ENCODE peak calls at places on chromosome 5, in ten cellular contexts. M is hepatocyte, Y is ovary, D is OCI-LY7, V is upper lobe of left lung, F is cardiac muscle cell, J is heart right ventricle, E is mucosa of descending colon, T is right atrium auricular region, Z is GM23248. U is an unnamed sample. For H3K36me3, the result is how much of the 10 kb centered on the place peaks cover.

GRCh38 chr5:170132642-170133448 is 27.1 kb downstream of the FOXI1 start:
- DNase-seq in M (no peak), Y (no peak), D (no peak), V (no peak), F (peak), J (no peak), E (no peak), T (no peak), Z (peak), U (no peak)

GRCh38 chr5:168432903-168433302 is 53.4 kb upstream of the RARS1 start:
- DNase-seq in M (no peak), Y (no peak), D (no peak), V (no peak), F (no peak), J (no peak), E (no peak), T (no peak), Z (no peak), U (no peak)

GRCh38 chr5:173855162-173855994 is 32.8 kb upstream of the CPEB4 start:
- DNase-seq in M (no peak), Y (no peak), D (no peak), V (no peak), F (no peak), J (no peak), E (no peak), T (no peak), Z (no peak), U (peak)

GRCh38 chr5:92519717-92520632 is 1061.0 kb downstream of the NR2F1-AS1 start:
- DNase-seq in M (no peak), Y (no peak), D (no peak), V (no peak), F (no peak), J (no peak), E (no peak), T (no peak), Z (no peak), U (no peak)

GRCh38 chr5:41356746-41357145 is 143.4 kb upstream of the C6 start:
- DNase-seq in M (no peak), Y (no peak), D (no peak), V (no peak), F (no peak), J (no peak), E (no peak), T (no peak), Z (no peak), U (no peak)

GRCh38 chr5:17081142-17081541 is 136.3 kb upstream of the BASP1 start:
- DNase-seq in M (no peak), Y (no peak), D (no peak), V (no peak), F (no peak), J (no peak), E (no peak), T (no peak), Z (peak), U (no peak)

GRCh38 chr5:128674837-128675446 is 136.9 kb upstream of the FBN2 start:
- DNase-seq in M (peak), Y (no peak), D (peak), V (peak), F (peak), J (peak), E (peak), T (no peak), Z (peak), U (peak)

GRCh38 chr5:11385901-11386293 is 518.3 kb downstream of the CTNND2 start:
- DNase-seq in M (no peak), Y (no peak), D (no peak), V (no peak), F (no peak), J (no peak), E (no peak), T (no peak), Z (no peak), U (no peak)

GRCh38 chr5:153094333-153094732 is 396.1 kb upstream of the GRIA1 start:
- DNase-seq in M (no peak), Y (no peak), D (no peak), V (no peak), F (no peak), J (no peak), E (no peak), T (no peak), Z (no peak), U (no peak)

GRCh38 chr5:154406231-154406630 is 39.6 kb upstream of the SAP30L start:
- DNase-seq in M (peak), Y (no peak), D (no peak), V (no peak), F (no peak), J (no peak), E (no peak), T (no peak), Z (peak), U (no peak)

GRCh38 chr5:115594343-115595047 is 7.8 kb downstream of the TICAM2 start:
- DNase-seq in M (no peak), Y (no peak), D (no peak), V (no peak), F (peak), J (no peak), E (no peak), T (no peak), Z (peak), U (no peak)

GRCh38 chr5:50440651-50441478 is at the start of gene EMB:
- DNase-seq in M (peak), Y (no peak), D (peak), V (peak), F (no peak), J (peak), E (peak), T (no peak), Z (peak), U (peak)

GRCh38 chr5:87263498-87263897 is 4.2 kb upstream of the RASA1 start:
- DNase-seq in M (no peak), Y (no peak), D (no peak), V (no peak), F (no peak), J (no peak), E (no peak), T (no peak), Z (no peak), U (no peak)

GRCh38 chr5:137560414-137560813 is 61.3 kb upstream of the SPOCK1 start:
- DNase-seq in M (no peak), Y (no peak), D (no peak), V (no peak), F (peak), J (no peak), E (no peak), T (no peak), Z (peak), U (no peak)

GRCh38 chr5:138975098-138975847 is 100.1 kb upstream of the LRRTM2 start:
- DNase-seq in M (peak), Y (peak), D (no peak), V (peak), F (peak), J (peak), E (no peak), T (peak), Z (peak), U (no peak)

GRCh38 chr5:72427488-72428437 is 79.4 kb downstream of the ZNF366 start:
- DNase-seq in M (peak), Y (no peak), D (no peak), V (no peak), F (peak), J (no peak), E (no peak), T (no peak), Z (peak), U (no peak)

GRCh38 chr5:73391441-73391871 is 57.1 kb downstream of the FOXD1 start:
- DNase-seq in M (no peak), Y (no peak), D (no peak), V (no peak), F (peak), J (no peak), E (no peak), T (no peak), Z (peak), U (no peak)

GRCh38 chr5:180640765-180641565 is 8.4 kb downstream of the FLT4 start:
- DNase-seq in M (no peak), Y (no peak), D (no peak), V (no peak), F (no peak), J (no peak), E (no peak), T (no peak), Z (no peak), U (no peak)

GRCh38 chr5:112529525-112529924 is 110.4 kb upstream of the EPB41L4A start:
- DNase-seq in M (no peak), Y (no peak), D (peak), V (no peak), F (peak), J (no peak), E (no peak), T (no peak), Z (no peak), U (no peak)

GRCh38 chr5:67093259-67093658 is 103.3 kb downstream of the CD180 start:
- DNase-seq in M (no peak), Y (no peak), D (no peak), V (no peak), F (no peak), J (no peak), E (no peak), T (no peak), Z (no peak), U (no peak)

GRCh38 chr5:143041972-143042770 is 272.0 kb downstream of the ARHGAP26 start:
- DNase-seq in M (no peak), Y (no peak), D (no peak), V (no peak), F (peak), J (no peak), E (no peak), T (no peak), Z (peak), U (no peak)

GRCh38 chr5:129945031-129945430 is 40.8 kb downstream of the CHSY3 start:
- DNase-seq in M (no peak), Y (no peak), D (no peak), V (no peak), F (peak), J (no peak), E (no peak), T (no peak), Z (peak), U (no peak)

GRCh38 chr5:74075900-74076484 is 450.0 kb downstream of the ARHGEF28 start:
- DNase-seq in M (no peak), Y (no peak), D (no peak), V (no peak), F (no peak), J (no peak), E (no peak), T (no peak), Z (no peak), U (no peak)

GRCh38 chr5:133870661-133871060 is 97.8 kb downstream of the C5orf15 start:
- DNase-seq in M (no peak), Y (no peak), D (no peak), V (no peak), F (peak), J (no peak), E (no peak), T (no peak), Z (peak), U (peak)

GRCh38 chr5:123086376-123087055 is 2.5 kb upstream of the PRDM6 start:
- DNase-seq in M (no peak), Y (no peak), D (no peak), V (no peak), F (no peak), J (no peak), E (no peak), T (no peak), Z (no peak), U (no peak)

GRCh38 chr5:123089971-123090640 is 1.1 kb downstream of the PRDM6 start:
- DNase-seq in M (peak), Y (peak), D (no peak), V (no peak), F (peak), J (peak), E (peak), T (no peak), Z (peak), U (no peak)

GRCh38 chr5:123089572-123089970 is 530 bp downstream of the PRDM6 start:
- DNase-seq in M (peak), Y (peak), D (no peak), V (no peak), F (peak), J (no peak), E (peak), T (no peak), Z (peak), U (no peak)

GRCh38 chr5:123087173-123088030 is 1.6 kb upstream of the PRDM6 start:
- DNase-seq in M (no peak), Y (peak), D (no peak), V (no peak), F (no peak), J (no peak), E (no peak), T (no peak), Z (no peak), U (no peak)

DNA sequence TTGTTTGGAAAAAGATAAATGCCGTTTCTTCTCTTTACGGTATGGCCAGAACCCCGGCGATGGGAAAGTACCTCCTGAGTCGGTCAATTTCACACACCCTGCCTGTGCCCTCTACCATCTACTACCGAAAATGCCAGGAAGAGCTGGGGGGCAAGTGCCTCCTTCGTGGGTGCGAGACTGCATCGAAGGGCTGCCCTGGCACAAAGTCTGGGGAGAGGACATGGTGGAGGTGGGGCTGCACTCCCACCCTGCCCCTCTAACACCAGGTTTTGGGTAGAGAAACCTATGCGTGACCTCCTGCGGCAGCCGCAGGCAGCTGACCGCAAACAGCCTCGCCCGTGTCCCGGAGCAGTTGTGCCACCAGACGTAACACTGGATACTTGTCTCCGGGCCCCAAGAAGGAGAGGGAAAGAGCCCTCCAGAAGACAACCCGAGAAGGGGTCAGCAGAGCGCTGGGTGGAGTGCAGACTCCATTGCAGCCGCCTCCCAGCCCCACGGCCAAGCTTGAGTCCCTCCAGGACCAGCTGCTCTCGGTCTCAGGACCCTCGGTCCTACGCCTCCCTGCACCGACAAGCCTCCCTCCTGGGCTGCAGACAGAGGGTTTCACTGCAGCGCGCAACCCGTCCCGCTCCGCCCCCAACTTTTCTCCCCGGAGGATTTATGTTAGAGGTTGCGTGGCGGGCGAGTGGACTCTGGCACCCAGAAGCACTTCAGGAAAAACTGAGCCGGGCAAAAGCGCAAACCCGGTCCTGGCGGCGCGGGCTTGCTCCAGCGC is 823 bp upstream of the PRDM6 start:
- DNase-seq in M (peak), Y (no peak), D (no peak), V (no peak), F (no peak), J (no peak), E (peak), T (no peak), Z (peak), U (peak)
- H3K4me3 ChIP-seq in M (peak), Y (peak), D (no peak), V (peak), F (peak), J (peak), E (no peak), T (peak), Z (peak), U (peak)

GRCh38 chr5:9430306-9430705 is 115.6 kb downstream of the SEMA5A start:
- DNase-seq in M (no peak), Y (no peak), D (no peak), V (no peak), F (no peak), J (no peak), E (no peak), T (no peak), Z (no peak), U (no peak)
- H3K36me3 ChIP-seq in M (under half), Y (under half), D (under half), V (under half), F (under half), J (under half), E (under half), T (under half), Z (under half), U (under half)

DNA sequence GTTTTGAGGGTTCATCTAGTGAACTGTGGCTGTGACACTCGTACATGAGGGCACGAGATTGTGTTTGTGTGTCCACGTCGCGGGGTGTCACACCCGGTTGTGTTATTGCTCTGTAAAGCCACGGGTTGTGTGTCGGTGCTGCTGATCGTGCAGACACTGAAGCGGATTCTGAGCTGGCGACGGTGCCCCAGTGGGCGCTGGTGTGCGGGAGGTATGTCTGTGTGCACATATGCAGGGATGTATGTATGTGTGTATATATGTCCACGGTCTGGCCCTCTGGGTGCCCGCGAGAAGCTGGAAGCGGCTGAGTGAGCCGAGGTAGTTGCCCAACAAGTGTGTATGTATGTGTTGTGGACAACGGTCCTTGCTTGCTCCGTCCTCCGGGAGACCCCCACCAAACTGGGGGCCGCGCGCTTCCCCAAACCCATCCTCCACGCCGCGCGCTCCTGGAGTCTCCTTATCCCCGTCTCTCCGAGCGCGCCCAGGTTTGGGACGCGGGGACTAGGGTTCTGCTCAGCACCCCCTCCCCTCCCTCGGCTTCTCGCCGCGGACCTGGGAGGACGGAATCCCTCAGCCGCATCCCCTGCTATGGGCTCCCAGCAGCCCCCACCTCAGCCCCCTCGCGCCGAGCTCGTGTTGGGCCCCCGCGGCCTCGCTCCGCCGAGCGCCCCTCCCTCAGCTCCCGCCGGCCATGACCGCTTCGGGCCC is 578 bp downstream of the PCDH1 start:
- DNase-seq in M (peak), Y (no peak), D (no peak), V (no peak), F (no peak), J (no peak), E (peak), T (no peak), Z (peak), U (no peak)
- H3K4me3 ChIP-seq in M (peak), Y (peak), D (no peak), V (peak), F (peak), J (peak), E (peak), T (peak), Z (peak), U (peak)

GRCh38 chr5:159199780-159200179 is 9.6 kb downstream of the RNF145 start:
- DNase-seq in M (no peak), Y (no peak), D (no peak), V (no peak), F (no peak), J (no peak), E (no peak), T (no peak), Z (no peak), U (no peak)

GRCh38 chr5:159190170-159190569 is 19.2 kb downstream of the RNF145 start:
- DNase-seq in M (no peak), Y (no peak), D (no peak), V (no peak), F (no peak), J (no peak), E (no peak), T (no peak), Z (no peak), U (no peak)

GRCh38 chr5:159199225-159199624 is 10.1 kb downstream of the RNF145 start:
- DNase-seq in M (no peak), Y (no peak), D (no peak), V (no peak), F (no peak), J (no peak), E (no peak), T (no peak), Z (no peak), U (no peak)

GRCh38 chr5:159198063-159199036 is 11.0 kb downstream of the RNF145 start:
- DNase-seq in M (no peak), Y (no peak), D (peak), V (no peak), F (no peak), J (no peak), E (no peak), T (no peak), Z (no peak), U (no peak)

DNA sequence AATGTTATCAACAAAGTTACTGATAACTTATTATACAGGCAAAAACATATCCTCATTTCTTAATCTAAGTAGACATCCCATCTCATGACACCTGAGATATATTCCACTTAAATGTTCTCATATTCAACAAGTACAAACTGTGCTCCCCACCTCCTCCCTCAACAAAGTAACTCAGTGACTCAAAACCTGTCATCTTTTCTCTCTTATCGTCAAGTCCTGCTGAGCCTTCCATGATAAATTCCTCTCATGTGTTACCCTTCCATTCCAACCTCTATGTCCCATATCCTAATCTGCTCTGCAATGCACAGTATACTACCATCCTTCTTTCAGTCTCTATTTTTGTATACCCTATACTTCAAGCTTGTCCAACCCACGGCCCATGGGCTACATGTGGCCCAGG is 13.6 kb downstream of the RNF145 start:
- DNase-seq in M (no peak), Y (no peak), D (no peak), V (no peak), F (no peak), J (no peak), E (no peak), T (no peak), Z (no peak), U (no peak)
- H3K36me3 ChIP-seq in M (under half), Y (under half), D (half or more), V (under half), F (under half), J (under half), E (under half), T (under half), Z (under half), U (under half)